ENCODE peak calls at places on chromosomes 5 and 9, in nine cellular contexts. S, K, J, T, V, Y, U, P and C are unnamed samples.

GRCh38 chr5:14451866-14452265 is 129.7 kb upstream of the OTULINL start:
- DNase-seq in T (no peak), P (peak; percentile 61), J (no peak), K (no peak), S (no peak), U (no peak), Y (no peak), V (no peak), C (no peak)

GRCh38 chr5:127492854-127493738 is 24.3 kb upstream of the PRRC1 start:
- DNase-seq in U (peak; percentile 73), T (peak; percentile 48), Y (no peak), S (no peak), P (peak; percentile 84), K (peak; percentile 29), V (peak; percentile 75), J (no peak), C (no peak)

GRCh38 chr5:113488645-113489184 is 462 bp upstream of the MCC start:
- DNase-seq in K (no peak), P (no peak), J (no peak), T (no peak), Y (no peak), U (no peak), S (no peak), V (peak; percentile 61), C (no peak)

GRCh38 chr5:167783145-167783817 is 508.2 kb upstream of the WWC1 start:
- DNase-seq in S (no peak), J (no peak), T (no peak), V (peak; percentile 27), P (no peak), U (no peak), K (no peak), Y (no peak), C (no peak)

GRCh38 chr9:137492464-137493162 is 33.5 kb upstream of the NSMF start:
- DNase-seq in T (no peak), U (peak; percentile 70), S (peak; percentile 81), J (no peak), V (peak; percentile 15), Y (peak; percentile 43), P (no peak), K (no peak), C (peak; percentile 31)

GRCh38 chr5:135229122-135229521 is 169.9 kb downstream of the MACROH2A1 start:
- DNase-seq in V (no peak), T (no peak), Y (no peak), S (no peak), P (no peak), J (no peak), U (no peak), K (no peak), C (no peak)

GRCh38 chr5:113331201-113331551 is 103.6 kb downstream of the TSSK1B start:
- DNase-seq in J (no peak), K (no peak), P (no peak), Y (no peak), U (peak; percentile 84), V (peak; percentile 82), T (no peak), S (peak; percentile 42), C (peak; percentile 65)

GRCh38 chr5:180592176-180592575 is 877 bp upstream of the SCGB3A1 start:
- DNase-seq in S (no peak), J (no peak), K (no peak), Y (no peak), P (no peak), U (no peak), V (no peak), T (no peak), C (no peak)

GRCh38 chr5:140806834-140807775 is at the start of gene PCDHA4:
- DNase-seq in Y (peak; percentile 41), S (no peak), T (peak; percentile 13), P (peak; percentile 29), J (no peak), U (no peak), K (no peak), V (peak; percentile 18), C (peak; percentile 87)

GRCh38 chr5:16051246-16051645 is 128.3 kb downstream of the MARCHF11 start:
- DNase-seq in Y (no peak), P (no peak), J (no peak), U (no peak), T (peak; percentile 74), S (no peak), K (no peak), V (no peak), C (no peak)

GRCh38 chr5:181259283-181259682 is 1.7 kb downstream of the TRIM52 start:
- DNase-seq in U (no peak), S (no peak), Y (no peak), V (no peak), J (no peak), K (no peak), T (no peak), P (no peak), C (no peak)

GRCh38 chr5:173429489-173430150 is 101.4 kb upstream of the STC2 start:
- DNase-seq in V (no peak), J (no peak), S (no peak), K (no peak), U (no peak), Y (no peak), T (peak; percentile 35), P (no peak), C (no peak)

GRCh38 chr9:130282000-130282700 is 16.6 kb downstream of the HMCN2 start:
- DNase-seq in K (no peak), V (peak; percentile 16), S (no peak), P (no peak), Y (no peak), J (no peak), U (no peak), T (no peak), C (no peak)

GRCh38 chr9:71909887-71910601 is 949 bp downstream of the ABHD17B start:
- DNase-seq in V (peak; percentile 37), P (peak; percentile 47), U (peak; percentile 75), K (peak; percentile 12), Y (peak; percentile 77), S (peak; percentile 33), J (peak; percentile 4), T (peak; percentile 52), C (peak; percentile 62)